ENCODE peak calls at places on chromosomes 2 and 18, in nine cellular contexts. Q is ovary, V is SK-N-SH, B is WERI-Rb-1, P is endodermal cell, H is left ventricle myocardium inferior, A is nephron progenitor cell, I is thoracic aorta, D is psoas muscle. T is an unnamed sample.

GRCh38 chr2:41337956-41338355 is 709.9 kb upstream of the PKDCC start:
- DNase-seq in D (no peak), Q (no peak), B (no peak), V (no peak), I (no peak), H (no peak), P (peak; percentile 43), A (no peak), T (no peak)

GRCh38 chr2:26540977-26541376 is 63.1 kb upstream of the OTOF start:
- DNase-seq in I (no peak), Q (no peak), P (peak; percentile 41), V (no peak), A (no peak), D (no peak), B (no peak), H (no peak), T (no peak)

GRCh38 chr2:235613671-235614070 is 119.8 kb downstream of the AGAP1 start:
- DNase-seq in Q (no peak), A (no peak), V (no peak), B (peak; percentile 63), D (no peak), P (no peak), I (no peak), H (no peak), T (peak; percentile 59)

GRCh38 chr2:199999166-199999565 is 43.8 kb downstream of the MAIP1 start:
- DNase-seq in P (no peak), A (no peak), H (no peak), B (no peak), Q (no peak), I (no peak), V (no peak), D (no peak), T (no peak)

GRCh38 chr2:133658020-133658903 is 90.0 kb upstream of the NCKAP5 start:
- DNase-seq in I (no peak), V (no peak), D (no peak), B (peak; percentile 73), P (peak; percentile 66), A (no peak), H (no peak), Q (no peak), T (no peak)

GRCh38 chr2:168574856-168575630 is 119.0 kb downstream of the CERS6 start:
- DNase-seq in B (no peak), A (no peak), Q (no peak), V (no peak), P (no peak), H (no peak), D (no peak), I (no peak), T (no peak)

GRCh38 chr18:3037423-3037915 is 24.5 kb upstream of the LPIN2 start:
- DNase-seq in A (no peak), I (no peak), B (no peak), H (no peak), Q (no peak), P (peak; percentile 18), D (no peak), V (no peak), T (no peak)

GRCh38 chr2:205465791-205466190 is 216.5 kb upstream of the NRP2 start:
- DNase-seq in V (no peak), I (no peak), D (no peak), A (no peak), P (peak; percentile 55), H (no peak), B (no peak), Q (no peak), T (no peak)

GRCh38 chr2:64359892-64360657 is 93.9 kb upstream of the LGALSL start:
- DNase-seq in I (peak; percentile 88), A (no peak), D (peak; percentile 83), Q (peak; percentile 55), B (no peak), H (peak; percentile 58), V (no peak), P (peak; percentile 78), T (no peak)

GRCh38 chr2:15298769-15299168 is 262.4 kb downstream of the NBAS start:
- DNase-seq in A (no peak), V (no peak), Q (peak; percentile 49), D (no peak), B (no peak), H (peak; percentile 24), I (no peak), P (no peak), T (no peak)

GRCh38 chr2:136060401-136060940 is 57.5 kb downstream of the CXCR4 start:
- DNase-seq in I (no peak), P (no peak), V (no peak), H (no peak), Q (no peak), D (no peak), A (no peak), B (no peak), T (no peak)

GRCh38 chr18:72147830-72148229 is 396.3 kb downstream of the CBLN2 start:
- DNase-seq in Q (no peak), P (no peak), I (no peak), B (no peak), V (no peak), A (no peak), H (no peak), D (no peak), T (no peak)

GRCh38 chr2:19675003-19675629 is 226.7 kb downstream of the TTC32 start:
- DNase-seq in D (no peak), A (peak; percentile 56), V (peak; percentile 25), H (no peak), I (no peak), Q (no peak), P (no peak), B (no peak), T (no peak)

GRCh38 chr2:19677825-19678518 is 223.8 kb downstream of the TTC32 start:
- DNase-seq in Q (no peak), H (peak; percentile 81), B (no peak), A (no peak), P (no peak), I (no peak), V (no peak), D (peak; percentile 61), T (no peak)

GRCh38 chr2:19677215-19677777 is 224.5 kb downstream of the TTC32 start:
- DNase-seq in V (no peak), D (no peak), B (no peak), P (no peak), H (no peak), I (no peak), A (no peak), Q (no peak), T (no peak)

GRCh38 chr2:19675856-19676460 is 225.8 kb downstream of the TTC32 start:
- DNase-seq in Q (no peak), I (no peak), P (no peak), B (no peak), D (no peak), A (no peak), V (no peak), H (no peak), T (no peak)

GRCh38 chr2:19676770-19677169 is 225.0 kb downstream of the TTC32 start:
- DNase-seq in V (no peak), H (no peak), B (peak; percentile 61), P (peak; percentile 77), Q (no peak), A (no peak), D (no peak), I (no peak), T (no peak)
- TF ChIP-seq CTCF in V (no peak), H (no peak), B (peak; percentile 81), P (peak; percentile 70), Q (no peak), A (no peak), D (no peak), I (no peak), T (no peak)

DNA sequence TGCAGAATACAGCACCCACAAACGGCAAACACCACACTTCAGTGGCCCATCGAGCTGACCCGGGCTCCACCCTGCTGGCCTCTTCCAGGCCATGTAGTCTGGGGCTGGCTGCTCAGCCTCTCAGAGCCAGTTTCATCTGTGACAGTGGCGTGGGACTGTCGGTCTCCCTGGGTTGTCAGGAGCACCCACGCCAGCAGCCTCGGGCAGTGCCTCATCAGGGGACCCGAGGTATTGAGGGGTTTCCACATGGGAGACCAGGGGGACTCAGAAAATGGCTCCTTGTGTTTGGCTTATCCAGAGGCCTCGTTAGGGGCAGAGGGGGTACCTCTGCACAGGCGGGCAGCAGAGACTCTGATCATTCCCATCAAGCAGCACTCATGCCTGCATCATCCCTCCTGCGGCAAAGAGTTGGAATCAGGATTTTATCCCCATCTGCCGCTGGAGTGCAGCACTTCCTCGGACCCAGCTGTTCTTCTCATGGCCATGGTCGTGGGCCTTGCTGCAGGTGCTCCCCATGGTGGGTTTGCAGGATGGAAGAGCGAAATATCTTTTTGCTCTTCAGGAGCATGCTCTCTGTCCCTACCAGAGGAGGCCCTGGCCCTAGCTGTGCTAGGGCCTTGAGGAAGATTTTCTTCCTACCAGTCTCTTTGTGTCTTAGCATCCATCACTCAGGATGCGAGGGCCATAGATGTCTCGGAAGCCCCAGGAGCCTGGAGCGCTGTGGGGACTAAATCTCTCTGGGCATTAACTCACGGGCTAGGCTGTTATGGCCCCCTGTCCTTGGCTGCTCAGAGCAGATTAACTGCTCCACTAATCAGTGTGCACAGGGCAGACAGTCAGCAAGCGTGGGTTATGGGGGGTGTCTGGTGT is 100.8 kb downstream of the CLIP4 start:
- DNase-seq in H (no peak), D (no peak), B (peak; percentile 89), P (peak; percentile 32), I (no peak), A (no peak), Q (no peak), V (peak; percentile 10), T (peak; percentile 85)
- TF ChIP-seq CTCF in H (no peak), D (no peak), B (peak; percentile 52), P (no peak), I (no peak), A (no peak), Q (no peak), V (no peak), T (no peak)

DNA sequence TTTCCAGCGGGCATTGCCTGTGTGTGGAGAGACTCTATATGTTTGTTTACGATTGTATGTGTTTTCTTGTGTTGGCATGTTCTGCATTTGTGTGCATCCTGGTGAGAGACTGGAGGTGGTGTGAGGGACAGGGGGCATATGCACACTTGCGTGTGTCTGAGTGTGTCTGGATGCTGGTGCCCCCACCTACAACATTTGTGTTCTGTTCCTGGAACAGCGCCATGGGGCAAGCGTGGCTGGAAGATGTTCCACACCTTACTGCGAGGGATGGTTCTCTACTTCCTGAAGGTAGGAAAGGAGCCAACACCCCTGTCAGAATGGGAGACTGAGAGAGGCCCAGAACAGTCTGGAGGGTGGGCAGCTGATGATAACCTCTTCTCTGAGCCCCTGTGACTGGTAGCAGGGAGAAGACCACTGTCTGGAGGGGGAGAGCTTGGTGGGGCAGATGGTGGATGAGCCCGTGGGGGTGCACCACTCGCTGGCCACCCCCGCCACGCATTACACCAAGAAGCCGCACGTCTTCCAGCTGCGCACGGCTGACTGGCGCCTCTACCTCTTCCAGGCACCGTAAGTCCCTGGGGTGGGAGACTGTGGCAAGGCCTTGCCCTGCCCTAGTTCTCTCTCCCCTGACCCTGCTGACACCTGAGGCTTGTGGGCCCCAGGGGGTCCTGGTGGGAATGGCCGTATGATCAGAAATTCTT is 23.7 kb downstream of the PSD4 start:
- DNase-seq in P (no peak), H (no peak), A (no peak), V (no peak), D (no peak), I (no peak), B (no peak), Q (no peak), T (no peak)
- TF ChIP-seq CTCF in P (no peak), H (no peak), A (no peak), V (no peak), D (no peak), I (no peak), B (no peak), Q (no peak), T (no peak)

DNA sequence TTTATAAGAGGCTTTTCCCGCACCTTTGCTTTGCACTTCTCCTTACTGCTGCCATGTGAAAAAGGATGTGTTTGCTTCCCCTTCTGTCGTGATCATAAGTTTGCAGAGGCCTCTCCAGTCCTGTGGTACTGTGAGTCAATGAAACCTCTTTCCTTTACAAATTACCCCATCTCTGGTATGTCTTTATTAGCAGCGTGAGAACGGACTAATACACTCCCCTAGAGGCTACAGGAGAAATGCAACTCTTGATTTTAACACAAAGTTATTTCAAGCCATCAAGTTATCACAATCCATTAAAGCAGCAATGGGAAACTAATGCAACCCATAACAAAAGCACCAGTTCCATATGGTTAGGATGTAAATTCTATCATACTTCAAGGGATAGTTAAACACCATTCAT is 1378.8 kb upstream of the DDX18 start:
- DNase-seq in D (no peak), Q (no peak), A (no peak), H (no peak), V (no peak), P (no peak), I (no peak), B (no peak), T (no peak)
- TF ChIP-seq CTCF in D (no peak), Q (no peak), A (no peak), H (no peak), V (no peak), P (peak; percentile 48), I (no peak), B (no peak), T (no peak)